ENCODE peak calls at places on chromosomes 6 and 20, in ten cellular contexts. A is heart right ventricle; G is tibial nerve; B is iPS DF 6.9; H is lung; R is left lung; C is transverse colon; Y is right cardiac atrium; L is effector memory CD4-positive, alpha-beta T cell; D is body of pancreas. S is an unnamed sample.
A peak's percentile ranks its signal among the peaks of the same experiment; 100 is the strongest.

GRCh38 chr6:158411998-158412397 is 99.7 kb downstream of the TULP4 start:
- DNase-seq in A (no peak), G (no peak), B (no peak), H (no peak), R (no peak), C (no peak), Y (no peak), L (no peak), D (no peak), S (no peak)

GRCh38 chr6:125486881-125487280 is 185.1 kb upstream of the HDDC2 start:
- DNase-seq in A (no peak), G (no peak), B (no peak), H (no peak), R (no peak), C (no peak), Y (no peak), L (no peak), D (no peak), S (no peak)

GRCh38 chr20:47620808-47621805 is 119.4 kb downstream of the NCOA3 start:
- DNase-seq in A (peak; percentile 23), G (peak; percentile 34), B (no peak), H (no peak), R (no peak), C (no peak), Y (no peak), L (no peak), D (no peak), S (no peak)

GRCh38 chr20:9038791-9039190 is 30.1 kb upstream of the PLCB4 start:
- DNase-seq in A (no peak), G (no peak), B (no peak), H (no peak), R (no peak), C (no peak), Y (no peak), L (no peak), D (no peak), S (no peak)

GRCh38 chr6:95784869-95785268 is 207.5 kb downstream of the MANEA start:
- DNase-seq in A (no peak), G (no peak), B (no peak), H (no peak), R (no peak), C (no peak), Y (no peak), L (no peak), D (no peak), S (no peak)

GRCh38 chr6:116328528-116328903 is 42.2 kb upstream of the DSE start:
- DNase-seq in A (no peak), G (no peak), B (no peak), H (no peak), R (no peak), C (no peak), Y (no peak), L (no peak), D (no peak), S (no peak)

GRCh38 chr20:47173596-47174216 is 182.8 kb downstream of the ZMYND8 start:
- DNase-seq in A (no peak), G (no peak), B (no peak), H (no peak), R (no peak), C (no peak), Y (no peak), L (no peak), D (no peak), S (no peak)

GRCh38 chr6:21610376-21610775 is 16.8 kb downstream of the SOX4 start:
- DNase-seq in A (no peak), G (no peak), B (no peak), H (no peak), R (no peak), C (no peak), Y (no peak), L (no peak), D (no peak), S (no peak)

GRCh38 chr6:52584203-52584602 is 7.3 kb upstream of the TRAM2 start:
- DNase-seq in A (no peak), G (no peak), B (no peak), H (no peak), R (no peak), C (no peak), Y (no peak), L (no peak), D (no peak), S (no peak)

GRCh38 chr6:137601471-137601870 is 107.3 kb upstream of the OLIG3 start:
- DNase-seq in A (no peak), G (no peak), B (no peak), H (no peak), R (no peak), C (no peak), Y (no peak), L (no peak), D (no peak), S (no peak)

GRCh38 chr6:70281923-70282902 is 20.7 kb downstream of the COL9A1 start:
- DNase-seq in A (peak; percentile 47), G (no peak), B (peak; percentile 27), H (no peak), R (peak; percentile 74), C (no peak), Y (peak; percentile 81), L (no peak), D (peak; percentile 25), S (no peak)

GRCh38 chr6:28490191-28490890 is 25.3 kb downstream of the GPX6 start:
- DNase-seq in A (no peak), G (no peak), B (no peak), H (no peak), R (no peak), C (no peak), Y (no peak), L (no peak), D (no peak), S (no peak)

GRCh38 chr20:62984666-62985065 is 22.1 kb downstream of the BHLHE23 start:
- DNase-seq in A (no peak), G (no peak), B (no peak), H (no peak), R (no peak), C (no peak), Y (no peak), L (no peak), D (no peak), S (no peak)

GRCh38 chr20:63366658-63367360 is 5.7 kb upstream of the CHRNA4 start:
- DNase-seq in A (no peak), G (no peak), B (no peak), H (no peak), R (peak; percentile 66), C (no peak), Y (peak; percentile 34), L (no peak), D (no peak), S (no peak)

GRCh38 chr20:54431545-54431944 is 43.8 kb upstream of the DOK5 start:
- DNase-seq in A (no peak), G (no peak), B (no peak), H (no peak), R (no peak), C (no peak), Y (no peak), L (no peak), D (peak; percentile 16), S (no peak)

GRCh38 chr6:150959071-150959637 is 93.7 kb downstream of the MTHFD1L start:
- DNase-seq in A (no peak), G (no peak), B (no peak), H (no peak), R (no peak), C (peak; percentile 23), Y (no peak), L (no peak), D (no peak), S (no peak)

GRCh38 chr20:50152394-50153152 is 950 bp downstream of the PEDS1 start:
- DNase-seq in A (no peak), G (no peak), B (no peak), H (no peak), R (no peak), C (peak; percentile 35), Y (peak; percentile 16), L (no peak), D (peak; percentile 38), S (no peak)

GRCh38 chr20:57701090-57701489 is 8.7 kb downstream of the PMEPA1 start:
- DNase-seq in A (no peak), G (no peak), B (no peak), H (no peak), R (no peak), C (no peak), Y (peak; percentile 2), L (no peak), D (no peak), S (no peak)

GRCh38 chr20:57702521-57702920 is 7.3 kb downstream of the PMEPA1 start:
- DNase-seq in A (no peak), G (no peak), B (no peak), H (no peak), R (no peak), C (no peak), Y (no peak), L (no peak), D (no peak), S (no peak)

GRCh38 chr20:57703013-57703412 is 6.8 kb downstream of the PMEPA1 start:
- DNase-seq in A (no peak), G (no peak), B (no peak), H (no peak), R (no peak), C (peak; percentile 39), Y (no peak), L (no peak), D (no peak), S (no peak)

GRCh38 chr20:57701651-57702050 is 8.2 kb downstream of the PMEPA1 start:
- DNase-seq in A (no peak), G (no peak), B (no peak), H (no peak), R (no peak), C (no peak), Y (peak; percentile 18), L (no peak), D (no peak), S (no peak)

GRCh38 chr20:57702091-57702490 is 7.7 kb downstream of the PMEPA1 start:
- DNase-seq in A (no peak), G (no peak), B (no peak), H (no peak), R (no peak), C (no peak), Y (peak; percentile 11), L (no peak), D (no peak), S (no peak)
- H3K27ac ChIP-seq in A (no peak overlapping the region), G (no peak overlapping the region), B (no peak overlapping the region), H (no peak overlapping the region), R (no peak overlapping the region), C (no peak overlapping the region), Y (no peak overlapping the region), L (no peak overlapping the region), D (no peak overlapping the region), S (no peak overlapping the region)

GRCh38 chr6:152094992-152095592 is 287.6 kb downstream of the ESR1 start:
- DNase-seq in A (peak; percentile 64), G (peak; percentile 75), B (no peak), H (peak; percentile 77), R (peak; percentile 80), C (peak; percentile 53), Y (peak; percentile 89), L (no peak), D (peak; percentile 42), S (peak; percentile 90)
- H3K4me3 ChIP-seq in A (no peak overlapping the region), G (no peak overlapping the region), B (no peak overlapping the region), H (no peak overlapping the region), R (no peak overlapping the region), C (no peak overlapping the region), Y (no peak overlapping the region), L (no peak overlapping the region), D (no peak overlapping the region), S (peak overlapping the region; percentile 31)

GRCh38 chr20:5364997-5365597 is 48.3 kb upstream of the PROKR2 start:
- DNase-seq in A (no peak), G (no peak), B (no peak), H (no peak), R (no peak), C (no peak), Y (no peak), L (no peak), D (no peak), S (no peak)
- H3K27ac ChIP-seq in A (no peak overlapping the region), G (no peak overlapping the region), B (no peak overlapping the region), H (no peak overlapping the region), R (no peak overlapping the region), C (no peak overlapping the region), Y (no peak overlapping the region), L (no peak overlapping the region), D (no peak overlapping the region), S (no peak overlapping the region)

GRCh38 chr20:38460040-38460623 is 12.5 kb upstream of the RALGAPB start:
- DNase-seq in A (peak; percentile 38), G (no peak), B (no peak), H (peak; percentile 52), R (no peak), C (peak; percentile 40), Y (no peak), L (no peak), D (peak; percentile 28), S (peak; percentile 28)
- H3K4me3 ChIP-seq in A (no peak overlapping the region), G (no peak overlapping the region), B (no peak overlapping the region), H (no peak overlapping the region), R (no peak overlapping the region), C (no peak overlapping the region), Y (no peak overlapping the region), L (no peak overlapping the region), D (no peak overlapping the region), S (no peak overlapping the region)

S was measured in coronary artery.